ENCODE peak calls at places on chromosomes 1 and 21, in nine cellular contexts. K is immature natural killer cell; U is progenitor cell of endocrine pancreas; B is HTR-8/SVneo; I is activated CD4-positive, alpha-beta T cell treated with anti-CD3 and anti-CD28 coated beads for 1 hour; Y is endodermal cell; M is GM03348; Z is keratinocyte; C is activated CD8-positive, alpha-beta T cell treated with anti-CD3 and anti-CD28 coated beads for 36 hours. L is an unnamed sample.

GRCh38 chr1:76066390-76066789 is 8.2 kb upstream of the ST6GALNAC3 start:
- DNase-seq in K (no peak), U (no peak), Y (no peak), C (no peak), M (no peak), I (no peak), Z (peak; percentile 2), B (no peak), L (peak; percentile 80)

GRCh38 chr1:94851571-94851970 is 31.4 kb downstream of the SLC44A3 start:
- DNase-seq in Y (no peak), C (no peak), K (no peak), Z (no peak), I (no peak), U (no peak), B (no peak), M (no peak), L (no peak)

GRCh38 chr1:192609110-192610079 is 26.6 kb upstream of the RGS13 start:
- DNase-seq in M (no peak), C (peak; percentile 84), I (peak; percentile 32), K (peak; percentile 88), Y (no peak), U (no peak), Z (no peak), B (no peak), L (no peak)

GRCh38 chr1:1050577-1051052 is 23.5 kb downstream of the RNF223 start:
- DNase-seq in Y (no peak), K (no peak), C (no peak), Z (no peak), U (no peak), B (no peak), I (no peak), M (no peak), L (no peak)

GRCh38 chr1:234745844-234746797 is 136.1 kb upstream of the IRF2BP2 start:
- DNase-seq in B (peak; percentile 89), Z (no peak), Y (peak; percentile 66), C (no peak), U (no peak), K (no peak), M (peak; percentile 33), I (no peak), L (peak; percentile 22)

GRCh38 chr1:209335090-209335692 is 248.3 kb upstream of the CAMK1G start:
- DNase-seq in C (peak; percentile 17), Y (peak; percentile 87), M (peak; percentile 56), U (peak; percentile 14), B (peak; percentile 37), I (no peak), Z (no peak), K (no peak), L (no peak)

GRCh38 chr21:25733859-25734653 is 648 bp downstream of the ATP5PF start:
- DNase-seq in Z (no peak), Y (no peak), U (no peak), M (peak; percentile 39), C (peak; percentile 50), B (no peak), K (no peak), I (no peak), L (no peak)

GRCh38 chr1:62452951-62453350 is 16.1 kb downstream of the USP1 start:
- DNase-seq in B (no peak), U (no peak), C (no peak), Y (no peak), Z (no peak), I (no peak), K (no peak), M (peak; percentile 20), L (peak; percentile 36)

GRCh38 chr1:221097479-221098281 is 218.4 kb downstream of the HLX start:
- DNase-seq in Z (no peak), U (no peak), M (peak; percentile 79), B (peak; percentile 67), I (no peak), K (no peak), Y (no peak), C (no peak), L (peak; percentile 54)

GRCh38 chr1:180594723-180595122 is 36.0 kb downstream of the OVAAL start:
- DNase-seq in Z (no peak), Y (no peak), C (no peak), U (no peak), I (no peak), B (no peak), M (no peak), K (no peak), L (no peak)

GRCh38 chr1:201183728-201184127 is 6.9 kb upstream of the IGFN1 start:
- DNase-seq in C (no peak), M (no peak), Y (no peak), B (no peak), I (no peak), U (no peak), Z (no peak), K (no peak), L (no peak)

GRCh38 chr1:53365405-53366063 is 37.7 kb upstream of the LRP8 start:
- DNase-seq in C (no peak), Z (no peak), M (no peak), B (no peak), K (no peak), U (no peak), Y (no peak), I (no peak), L (no peak)

GRCh38 chr1:234963180-234963903 is 165.3 kb downstream of the TOMM20 start:
- DNase-seq in Y (no peak), Z (no peak), K (peak; percentile 92), M (peak; percentile 73), C (peak; percentile 98), U (no peak), B (no peak), I (peak; percentile 74), L (peak; percentile 19)